ENCODE peak calls at places on chromosome 6, in seven cellular contexts. W is lower lobe of right lung; J is GM12878; K is endothelial cell of umbilical vein; A is mucosa of descending colon; Y is CD8-positive, alpha-beta memory T cell; O is iPS DF 6.9. N is an unnamed sample.

GRCh38 chr6:6969761-6970223 is 138.0 kb upstream of the RREB1 start:
- DNase-seq in A (peak; percentile 88), J (no peak), K (no peak), O (no peak), W (no peak), Y (no peak), N (no peak)

GRCh38 chr6:30940361-30941001 is at the start of gene MUCL3:
- DNase-seq in A (no peak), W (no peak), J (no peak), O (no peak), Y (no peak), K (no peak), N (no peak)

GRCh38 chr6:136922680-136922996 is 537 bp downstream of the SLC35D3 start:
- DNase-seq in K (no peak), J (no peak), Y (no peak), A (no peak), W (no peak), O (no peak), N (no peak)

GRCh38 chr6:101016163-101016562 is 135.0 kb upstream of the ASCC3 start:
- DNase-seq in J (no peak), K (no peak), A (no peak), O (no peak), W (no peak), Y (no peak), N (no peak)

GRCh38 chr6:30171677-30172471 is 8.5 kb downstream of the TRIM15 start:
- DNase-seq in K (no peak), A (no peak), W (peak; percentile 65), Y (no peak), J (no peak), O (no peak), N (no peak)

GRCh38 chr6:71387179-71387578 is 98.6 kb downstream of the OGFRL1 start:
- DNase-seq in O (no peak), K (no peak), A (no peak), J (no peak), W (no peak), Y (no peak), N (no peak)

GRCh38 chr6:155093430-155093829 is 98.3 kb downstream of the TIAM2 start:
- DNase-seq in J (no peak), Y (peak; percentile 12), A (no peak), O (no peak), K (no peak), W (no peak), N (no peak)

GRCh38 chr6:34922177-34922663 is 33.2 kb downstream of the ANKS1A start:
- DNase-seq in J (no peak), W (no peak), K (peak; percentile 13), A (no peak), Y (no peak), O (no peak), N (no peak)

GRCh38 chr6:106511274-106512047 is 117.8 kb downstream of the RTN4IP1 start:
- DNase-seq in J (no peak), O (no peak), W (peak; percentile 61), Y (peak; percentile 55), A (peak; percentile 73), K (peak; percentile 26), N (peak; percentile 91)

GRCh38 chr6:167445568-167445967 is 120.7 kb downstream of the TTLL2 start:
- DNase-seq in J (no peak), Y (no peak), K (no peak), W (no peak), O (no peak), A (no peak), N (no peak)

GRCh38 chr6:100161782-100162181 is 167.8 kb upstream of the MCHR2 start:
- DNase-seq in A (no peak), O (no peak), W (no peak), K (no peak), Y (no peak), J (no peak), N (no peak)

GRCh38 chr6:158808918-158809678 is 10.1 kb downstream of the EZR start:
- DNase-seq in K (no peak), J (peak; percentile 80), O (no peak), W (no peak), Y (peak; percentile 29), A (no peak), N (no peak)

GRCh38 chr6:81331526-81331925 is 421.0 kb downstream of the TENT5A start:
- DNase-seq in O (no peak), W (no peak), Y (no peak), K (no peak), J (no peak), A (no peak), N (no peak)

GRCh38 chr6:123575218-123575617 is 61.5 kb downstream of the TRDN start:
- DNase-seq in W (no peak), J (no peak), O (no peak), K (no peak), A (no peak), Y (no peak), N (no peak)

GRCh38 chr6:137222376-137222775 is 3.2 kb upstream of the IFNGR1 start:
- DNase-seq in W (no peak), O (no peak), K (peak; percentile 85), A (no peak), J (no peak), Y (no peak), N (no peak)

GRCh38 chr6:34524989-34525388 is 31.1 kb downstream of the SPDEF start:
- DNase-seq in O (no peak), A (no peak), Y (no peak), W (no peak), J (no peak), K (no peak), N (no peak)

GRCh38 chr6:3471711-3472110 is 14.9 kb upstream of the SLC22A23 start:
- DNase-seq in Y (no peak), W (no peak), O (no peak), J (no peak), A (no peak), K (no peak), N (no peak)

GRCh38 chr6:15411766-15412165 is 165.9 kb downstream of the JARID2 start:
- DNase-seq in J (no peak), Y (no peak), A (no peak), W (no peak), K (no peak), O (no peak), N (no peak)

GRCh38 chr6:113329942-113330897 is 526.9 kb upstream of the MARCKS start:
- DNase-seq in O (no peak), K (no peak), W (no peak), A (no peak), J (no peak), Y (no peak), N (no peak)

DNA sequence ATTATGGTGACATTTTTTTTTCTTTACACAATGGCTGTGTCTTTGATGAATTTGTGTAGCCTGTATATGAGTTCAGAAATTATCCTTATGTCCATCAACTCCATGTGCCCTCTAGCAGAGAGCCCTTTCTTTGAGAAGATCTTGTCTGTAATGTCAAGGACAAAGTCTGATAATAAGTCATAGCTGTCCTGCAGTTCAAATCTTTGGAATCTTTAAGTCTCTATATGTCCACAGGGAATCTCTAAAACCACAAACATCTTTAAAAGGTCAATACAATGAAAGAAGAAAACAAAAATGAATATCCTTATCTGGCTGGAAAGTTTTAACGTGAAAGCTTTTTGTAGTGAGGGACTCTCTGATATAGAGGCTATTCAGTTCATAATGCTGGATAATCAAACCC is 16.9 kb upstream of the TMEM14A start:
- DNase-seq in O (no peak), K (no peak), Y (no peak), W (no peak), A (no peak), J (no peak), N (no peak)
- H3K9me3 ChIP-seq in O (peaks cover 2% of the 10 kb centered on the region), K (no peaks in the 10 kb centered on the region), Y (no peaks in the 10 kb centered on the region), W (no peaks in the 10 kb centered on the region), A (no peaks in the 10 kb centered on the region), J (no peaks in the 10 kb centered on the region), N (no peaks in the 10 kb centered on the region)

GRCh38 chr6:107917468-107918375 is 40.3 kb downstream of the SEC63 start:
- DNase-seq in O (peak; percentile 39), A (no peak), K (no peak), W (no peak), J (peak; percentile 48), Y (no peak), N (no peak)
- H3K9me3 ChIP-seq in O (peaks cover 17% of the 10 kb centered on the region), A (peaks cover 8% of the 10 kb centered on the region), K (no peaks in the 10 kb centered on the region), W (peaks cover 6% of the 10 kb centered on the region), J (peaks cover 7% of the 10 kb centered on the region), Y (peaks cover 7% of the 10 kb centered on the region), N (peaks cover 26% of the 10 kb centered on the region)

GRCh38 chr6:170297577-170298330 is 6.9 kb upstream of the DLL1 start:
- DNase-seq in O (no peak), W (no peak), J (no peak), K (no peak), A (no peak), Y (no peak), N (no peak)

GRCh38 chr6:170298688-170299087 is 7.8 kb upstream of the DLL1 start:
- DNase-seq in A (no peak), O (no peak), K (no peak), W (no peak), J (no peak), Y (no peak), N (no peak)

GRCh38 chr6:170296746-170297576 is 6.1 kb upstream of the DLL1 start:
- DNase-seq in K (no peak), O (no peak), J (no peak), A (no peak), Y (no peak), W (no peak), N (no peak)

GRCh38 chr6:170305772-170306323 is 710 bp upstream of the FAM120B start:
- DNase-seq in K (no peak), A (no peak), J (no peak), Y (no peak), O (no peak), W (no peak), N (no peak)

DNA sequence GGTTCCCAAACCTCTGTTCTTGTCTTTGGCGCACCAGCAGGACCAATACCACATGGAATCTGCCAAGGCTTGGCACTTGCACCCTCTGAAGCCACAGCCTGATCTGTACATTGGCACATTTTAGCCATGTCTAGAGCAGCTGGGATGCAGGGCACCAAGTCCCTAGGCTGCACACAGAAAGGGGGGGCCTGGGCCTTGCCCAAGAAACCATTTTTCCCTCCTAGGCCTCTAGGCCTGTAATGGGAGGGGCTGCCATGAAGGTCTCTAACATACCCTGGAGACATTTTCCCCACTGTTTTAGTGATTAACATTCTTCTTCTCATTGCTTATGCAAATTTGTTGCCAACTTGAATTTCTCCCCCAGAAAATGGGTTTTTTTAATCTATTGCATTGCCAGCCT is 5.4 kb upstream of the FAM120B start:
- DNase-seq in J (no peak), W (no peak), K (no peak), Y (no peak), O (no peak), A (no peak), N (no peak)
- H3K9me3 ChIP-seq in J (peaks cover 9% of the 10 kb centered on the region), W (no peaks in the 10 kb centered on the region), K (no peaks in the 10 kb centered on the region), Y (no peaks in the 10 kb centered on the region), O (no peaks in the 10 kb centered on the region), A (no peaks in the 10 kb centered on the region), N (peaks cover 5% of the 10 kb centered on the region)

GRCh38 chr6:135186255-135186654 is 5.1 kb downstream of the MYB start:
- DNase-seq in K (no peak), W (no peak), J (no peak), O (no peak), Y (no peak), A (no peak), N (no peak)

GRCh38 chr6:135189344-135189743 is 8.2 kb downstream of the MYB start:
- DNase-seq in A (no peak), W (no peak), O (no peak), J (no peak), K (no peak), Y (no peak), N (no peak)

GRCh38 chr6:135185483-135185882 is 4.4 kb downstream of the MYB start:
- DNase-seq in Y (no peak), J (no peak), O (no peak), K (no peak), W (no peak), A (no peak), N (no peak)

GRCh38 chr6:135188718-135189117 is 7.6 kb downstream of the MYB start:
- DNase-seq in O (no peak), J (no peak), A (no peak), K (no peak), Y (no peak), W (no peak), N (no peak)

GRCh38 chr6:135187372-135187771 is 6.3 kb downstream of the MYB start:
- DNase-seq in Y (no peak), A (no peak), K (no peak), O (no peak), W (no peak), J (no peak), N (no peak)
- H3K9me3 ChIP-seq in Y (no peaks in the 10 kb centered on the region), A (no peaks in the 10 kb centered on the region), K (no peaks in the 10 kb centered on the region), O (no peaks in the 10 kb centered on the region), W (no peaks in the 10 kb centered on the region), J (no peaks in the 10 kb centered on the region), N (no peaks in the 10 kb centered on the region)

N was measured in spleen.